ENCODE peak calls at places on chromosomes 7 and 10, in seven cellular contexts. R is CD8-positive, alpha-beta T cell; T is NB4; K is HFF-Myc; L is heart left ventricle; U is cardiac muscle cell; J is CD8-positive, alpha-beta memory T cell. B is an unnamed sample.
A peak's percentile ranks its signal among the peaks of the same experiment; 100 is the strongest.

GRCh38 chr7:29987083-29987482 is 2.5 kb downstream of the SCRN1 start:
- DNase-seq in R (no peak), T (no peak), K (no peak), L (no peak), U (peak; percentile 35), J (no peak), B (no peak)

GRCh38 chr7:149766215-149766614 is 7.2 kb downstream of the ZNF467 start:
- DNase-seq in R (no peak), T (no peak), K (no peak), L (no peak), U (no peak), J (no peak), B (no peak)

GRCh38 chr10:484441-484924 is 205.0 kb downstream of the DIP2C start:
- DNase-seq in R (no peak), T (no peak), K (no peak), L (no peak), U (peak; percentile 27), J (peak; percentile 51), B (peak; percentile 66)

GRCh38 chr7:158973440-158973839 is 117.1 kb downstream of the DYNC2I1 start:
- DNase-seq in R (peak; percentile 38), T (no peak), K (no peak), L (no peak), U (peak; percentile 23), J (peak; percentile 65), B (no peak)

GRCh38 chr7:80772347-80773101 is 134.1 kb downstream of the CD36 start:
- DNase-seq in R (no peak), T (no peak), K (no peak), L (no peak), U (no peak), J (no peak), B (no peak)

GRCh38 chr7:2698581-2699288 is 10.7 kb downstream of the AMZ1 start:
- DNase-seq in R (peak; percentile 57), T (peak; percentile 98), K (no peak), L (no peak), U (no peak), J (peak; percentile 90), B (no peak)

GRCh38 chr10:34049887-34050286 is 715.4 kb upstream of the NRP1 start:
- DNase-seq in R (no peak), T (no peak), K (no peak), L (no peak), U (peak; percentile 59), J (no peak), B (no peak)

GRCh38 chr7:45578467-45578866 is 4.3 kb downstream of the ADCY1 start:
- DNase-seq in R (no peak), T (no peak), K (no peak), L (no peak), U (no peak), J (no peak), B (no peak)

GRCh38 chr7:36862685-36863375 is 138.5 kb upstream of the AOAH start:
- DNase-seq in R (no peak), T (no peak), K (no peak), L (no peak), U (peak; percentile 19), J (no peak), B (no peak)

GRCh38 chr7:116169060-116169459 is 41.3 kb upstream of the TES start:
- DNase-seq in R (no peak), T (no peak), K (peak; percentile 17), L (no peak), U (peak; percentile 42), J (no peak), B (no peak)

GRCh38 chr10:113411456-113411855 is 141.4 kb upstream of the HABP2 start:
- DNase-seq in R (no peak), T (no peak), K (no peak), L (no peak), U (no peak), J (no peak), B (no peak)

GRCh38 chr10:76298329-76298728 is 866.9 kb downstream of the LRMDA start:
- DNase-seq in R (no peak), T (no peak), K (no peak), L (no peak), U (no peak), J (no peak), B (no peak)

GRCh38 chr10:122286872-122287271 is 15.8 kb downstream of the BTBD16 start:
- DNase-seq in R (no peak), T (peak; percentile 36), K (no peak), L (peak; percentile 86), U (peak; percentile 53), J (no peak), B (peak; percentile 88)

GRCh38 chr7:130959743-130960207 is 225.8 kb upstream of the KLF14 start:
- DNase-seq in R (no peak), T (peak; percentile 86), K (peak; percentile 67), L (no peak), U (peak; percentile 86), J (no peak), B (no peak)

GRCh38 chr7:16962986-16963385 is 81.2 kb upstream of the AGR3 start:
- DNase-seq in R (no peak), T (no peak), K (no peak), L (no peak), U (no peak), J (no peak), B (no peak)

GRCh38 chr7:122312789-122313188 is 8.2 kb upstream of the FEZF1 start:
- DNase-seq in R (no peak), T (no peak), K (no peak), L (no peak), U (no peak), J (no peak), B (no peak)

GRCh38 chr10:125514206-125515162 is 168.5 kb downstream of the TEX36 start:
- DNase-seq in R (no peak), T (no peak), K (peak; percentile 49), L (no peak), U (no peak), J (no peak), B (no peak)

GRCh38 chr7:140876519-140877248 is 48.0 kb downstream of the BRAF start:
- DNase-seq in R (no peak), T (peak; percentile 78), K (peak; percentile 29), L (no peak), U (peak; percentile 63), J (no peak), B (no peak)

GRCh38 chr7:128407751-128408708 is 1.8 kb downstream of the IMPDH1 start:
- DNase-seq in R (no peak), T (peak; percentile 72), K (no peak), L (no peak), U (peak; percentile 34), J (no peak), B (no peak)

GRCh38 chr7:111159426-111159825 is 68.5 kb downstream of the LRRN3 start:
- DNase-seq in R (no peak), T (no peak), K (no peak), L (no peak), U (no peak), J (no peak), B (no peak)

GRCh38 chr10:110356628-110357245 is 52.0 kb upstream of the SMNDC1 start:
- DNase-seq in R (peak; percentile 21), T (no peak), K (no peak), L (peak; percentile 51), U (peak; percentile 51), J (peak; percentile 75), B (no peak)

GRCh38 chr7:378551-379455 is 88.8 kb downstream of the FOXL3 start:
- DNase-seq in R (no peak), T (no peak), K (no peak), L (peak; percentile 23), U (no peak), J (peak; percentile 46), B (peak; percentile 68)

GRCh38 chr10:85642421-85643170 is 724.0 kb downstream of the GRID1 start:
- DNase-seq in R (no peak), T (peak; percentile 71), K (no peak), L (no peak), U (no peak), J (no peak), B (no peak)

GRCh38 chr7:91771394-91771793 is 109.1 kb downstream of the MTERF1 start:
- DNase-seq in R (no peak), T (no peak), K (no peak), L (no peak), U (no peak), J (no peak), B (no peak)

GRCh38 chr10:49112851-49113250 is 2.5 kb downstream of the VSTM4 start:
- DNase-seq in R (no peak), T (no peak), K (no peak), L (no peak), U (no peak), J (no peak), B (no peak)

GRCh38 chr7:95986136-95986535 is 213.8 kb downstream of the DYNC1I1 start:
- DNase-seq in R (no peak), T (no peak), K (no peak), L (no peak), U (no peak), J (no peak), B (no peak)

GRCh38 chr7:94295805-94296204 is 98.9 kb upstream of the COL1A2 start:
- DNase-seq in R (no peak), T (no peak), K (peak; percentile 67), L (no peak), U (peak; percentile 91), J (no peak), B (no peak)

GRCh38 chr7:51316262-51316665 is 345 bp downstream of the COBL start:
- DNase-seq in R (no peak), T (no peak), K (no peak), L (no peak), U (no peak), J (no peak), B (no peak)
- H3K4me3 ChIP-seq in R (no peak overlapping the region), T (no peak overlapping the region), K (no peak overlapping the region), L (peak overlapping the region; percentile 63), U (peak overlapping the region; percentile 65), J (no peak overlapping the region), B (peak overlapping the region; percentile 33)

DNA sequence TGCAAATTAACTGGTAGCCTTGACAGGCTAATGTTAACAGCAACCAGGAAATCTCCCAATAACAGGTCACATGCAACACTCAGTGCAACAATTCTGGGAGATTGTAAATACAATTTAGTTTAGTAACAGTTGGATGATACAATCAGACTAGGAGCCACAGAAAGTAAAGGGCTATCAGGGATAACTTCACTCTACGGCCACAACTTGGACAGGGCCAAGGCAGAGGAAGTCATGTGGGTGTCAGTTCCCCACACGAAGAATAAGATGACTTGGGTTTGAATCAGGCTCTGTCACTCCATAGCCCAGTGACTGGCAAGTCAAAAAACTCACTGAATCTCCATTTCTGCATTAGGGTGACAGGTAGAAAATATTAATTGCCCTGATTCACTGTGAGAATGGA is 217.3 kb upstream of the CCDC6 start:
- DNase-seq in R (no peak), T (no peak), K (no peak), L (no peak), U (no peak), J (no peak), B (no peak)
- H3K4me3 ChIP-seq in R (no peak overlapping the region), T (no peak overlapping the region), K (no peak overlapping the region), L (no peak overlapping the region), U (no peak overlapping the region), J (no peak overlapping the region), B (no peak overlapping the region)

GRCh38 chr10:102460836-102461186 is 9.5 kb upstream of the C10orf95 start:
- DNase-seq in R (no peak), T (no peak), K (no peak), L (no peak), U (no peak), J (no peak), B (no peak)
- H3K4me3 ChIP-seq in R (peak overlapping the region; percentile 76), T (peak overlapping the region; percentile 42), K (peak overlapping the region; percentile 51), L (peak overlapping the region; percentile 59), U (peak overlapping the region; percentile 20), J (peak overlapping the region; percentile 82), B (peak overlapping the region; percentile 7)

DNA sequence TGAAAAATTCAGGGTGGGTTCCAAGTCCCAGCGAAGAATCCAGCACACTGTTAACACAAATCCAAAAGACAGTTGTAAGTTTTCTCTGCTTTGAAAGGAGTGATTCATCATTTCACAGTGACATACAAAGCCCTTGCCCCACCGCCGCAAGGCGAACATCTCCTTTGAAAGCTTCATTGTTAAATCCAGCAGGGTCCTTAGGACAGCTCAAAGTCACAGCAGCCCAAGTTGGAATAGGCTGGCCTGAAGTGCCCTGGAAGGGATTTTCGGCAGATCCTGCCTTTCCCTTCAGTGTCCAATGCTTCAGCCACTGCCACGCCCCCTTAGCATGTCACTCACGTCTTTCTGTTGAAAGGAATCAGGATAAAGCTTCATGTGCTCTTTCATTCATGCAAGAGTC is 526.1 kb downstream of the CALN1 start:
- DNase-seq in R (no peak), T (no peak), K (no peak), L (no peak), U (no peak), J (no peak), B (no peak)
- H3K4me3 ChIP-seq in R (no peak overlapping the region), T (no peak overlapping the region), K (no peak overlapping the region), L (no peak overlapping the region), U (no peak overlapping the region), J (no peak overlapping the region), B (no peak overlapping the region)